ENCODE peak calls at places on chromosomes 13 and 19, in ten cellular contexts. One of them, this sample, is unnamed.

GRCh38 chr19:49109569-49110233 is 4.5 kb upstream of the LIN7B start:
- DNase-seq in aorta: no peak
- DNase-seq in cerebellum: no peak
- DNase-seq in skeletal muscle cell: no peak
- DNase-seq in COR-L47: no peak
- DNase-seq in activated T-helper 1 cell treated with anti-CD3 and anti-CD28 coated beads, Interleukin-2, amount 50 U/mL, for 16 hours: no peak
- DNase-seq in T-helper 1 cell: no peak
- DNase-seq in iPS-NIHi11: no peak
- DNase-seq in activated B cell treated with CpG ODN at 0.5 μM for 24 hours: no peak
- DNase-seq in activated T-cell treated with anti-CD3 and anti-CD28 coated beads, Interleukin-2, amount 50 U/mL, for 1 hour: no peak
- DNase-seq in this sample: no peak

GRCh38 chr19:19485161-19485997 is 30.0 kb downstream of the TSSK6 start:
- DNase-seq in aorta: no peak
- DNase-seq in cerebellum: no peak
- DNase-seq in skeletal muscle cell: peak
- DNase-seq in activated T-cell treated with anti-CD3 and anti-CD28 coated beads, Interleukin-2, amount 50 U/mL, for 1 hour: no peak
- DNase-seq in activated T-helper 1 cell treated with anti-CD3 and anti-CD28 coated beads, Interleukin-2, amount 50 U/mL, for 16 hours: no peak
- DNase-seq in T-helper 1 cell: no peak
- DNase-seq in iPS-NIHi11: no peak
- DNase-seq in activated B cell treated with CpG ODN at 0.5 μM for 24 hours: peak
- DNase-seq in COR-L47: no peak
- DNase-seq in this sample: no peak

GRCh38 chr19:13665125-13665903 is 99.0 kb upstream of the MRI1 start:
- DNase-seq in activated T-helper 1 cell treated with anti-CD3 and anti-CD28 coated beads, Interleukin-2, amount 50 U/mL, for 16 hours: no peak
- DNase-seq in iPS-NIHi11: no peak
- DNase-seq in T-helper 1 cell: no peak
- DNase-seq in aorta: no peak
- DNase-seq in cerebellum: no peak
- DNase-seq in skeletal muscle cell: no peak
- DNase-seq in COR-L47: no peak
- DNase-seq in activated B cell treated with CpG ODN at 0.5 μM for 24 hours: peak
- DNase-seq in activated T-cell treated with anti-CD3 and anti-CD28 coated beads, Interleukin-2, amount 50 U/mL, for 1 hour: no peak
- DNase-seq in this sample: no peak

GRCh38 chr13:111893071-111893606 is 173.8 kb upstream of the SOX1 start:
- DNase-seq in activated T-helper 1 cell treated with anti-CD3 and anti-CD28 coated beads, Interleukin-2, amount 50 U/mL, for 16 hours: no peak
- DNase-seq in activated T-cell treated with anti-CD3 and anti-CD28 coated beads, Interleukin-2, amount 50 U/mL, for 1 hour: no peak
- DNase-seq in COR-L47: no peak
- DNase-seq in cerebellum: no peak
- DNase-seq in skeletal muscle cell: no peak
- DNase-seq in iPS-NIHi11: peak
- DNase-seq in activated B cell treated with CpG ODN at 0.5 μM for 24 hours: no peak
- DNase-seq in aorta: peak
- DNase-seq in T-helper 1 cell: no peak
- DNase-seq in this sample: no peak

GRCh38 chr13:39321578-39321977 is 281.4 kb downstream of the LHFPL6 start:
- DNase-seq in skeletal muscle cell: peak
- DNase-seq in aorta: no peak
- DNase-seq in cerebellum: no peak
- DNase-seq in iPS-NIHi11: no peak
- DNase-seq in activated T-cell treated with anti-CD3 and anti-CD28 coated beads, Interleukin-2, amount 50 U/mL, for 1 hour: no peak
- DNase-seq in COR-L47: no peak
- DNase-seq in activated T-helper 1 cell treated with anti-CD3 and anti-CD28 coated beads, Interleukin-2, amount 50 U/mL, for 16 hours: no peak
- DNase-seq in activated B cell treated with CpG ODN at 0.5 μM for 24 hours: no peak
- DNase-seq in T-helper 1 cell: no peak
- DNase-seq in this sample: no peak

GRCh38 chr19:47704656-47705055 is 8.6 kb upstream of the EHD2 start:
- DNase-seq in cerebellum: no peak
- DNase-seq in activated T-cell treated with anti-CD3 and anti-CD28 coated beads, Interleukin-2, amount 50 U/mL, for 1 hour: no peak
- DNase-seq in aorta: no peak
- DNase-seq in skeletal muscle cell: no peak
- DNase-seq in COR-L47: no peak
- DNase-seq in iPS-NIHi11: no peak
- DNase-seq in activated B cell treated with CpG ODN at 0.5 μM for 24 hours: no peak
- DNase-seq in activated T-helper 1 cell treated with anti-CD3 and anti-CD28 coated beads, Interleukin-2, amount 50 U/mL, for 16 hours: no peak
- DNase-seq in T-helper 1 cell: no peak
- DNase-seq in this sample: no peak

GRCh38 chr19:13984875-13985741 is 21.0 kb downstream of the RFX1 start:
- DNase-seq in iPS-NIHi11: no peak
- DNase-seq in T-helper 1 cell: no peak
- DNase-seq in activated T-cell treated with anti-CD3 and anti-CD28 coated beads, Interleukin-2, amount 50 U/mL, for 1 hour: peak
- DNase-seq in cerebellum: no peak
- DNase-seq in COR-L47: no peak
- DNase-seq in activated B cell treated with CpG ODN at 0.5 μM for 24 hours: no peak
- DNase-seq in skeletal muscle cell: no peak
- DNase-seq in aorta: no peak
- DNase-seq in activated T-helper 1 cell treated with anti-CD3 and anti-CD28 coated beads, Interleukin-2, amount 50 U/mL, for 16 hours: no peak
- DNase-seq in this sample: no peak

GRCh38 chr19:41935781-41936415 is 7.6 kb upstream of the ERFL start:
- DNase-seq in iPS-NIHi11: no peak
- DNase-seq in aorta: no peak
- DNase-seq in COR-L47: no peak
- DNase-seq in cerebellum: no peak
- DNase-seq in skeletal muscle cell: no peak
- DNase-seq in activated B cell treated with CpG ODN at 0.5 μM for 24 hours: no peak
- DNase-seq in activated T-helper 1 cell treated with anti-CD3 and anti-CD28 coated beads, Interleukin-2, amount 50 U/mL, for 16 hours: no peak
- DNase-seq in T-helper 1 cell: no peak
- DNase-seq in activated T-cell treated with anti-CD3 and anti-CD28 coated beads, Interleukin-2, amount 50 U/mL, for 1 hour: peak
- DNase-seq in this sample: no peak

GRCh38 chr19:33394006-33394722 is 20.7 kb downstream of the CEBPG start:
- DNase-seq in skeletal muscle cell: peak
- DNase-seq in activated T-helper 1 cell treated with anti-CD3 and anti-CD28 coated beads, Interleukin-2, amount 50 U/mL, for 16 hours: no peak
- DNase-seq in activated T-cell treated with anti-CD3 and anti-CD28 coated beads, Interleukin-2, amount 50 U/mL, for 1 hour: no peak
- DNase-seq in COR-L47: no peak
- DNase-seq in aorta: peak
- DNase-seq in cerebellum: no peak
- DNase-seq in activated B cell treated with CpG ODN at 0.5 μM for 24 hours: no peak
- DNase-seq in iPS-NIHi11: no peak
- DNase-seq in T-helper 1 cell: no peak
- DNase-seq in this sample: no peak

GRCh38 chr19:31284621-31285020 is 64.6 kb downstream of the TSHZ3 start:
- DNase-seq in COR-L47: no peak
- DNase-seq in activated B cell treated with CpG ODN at 0.5 μM for 24 hours: no peak
- DNase-seq in iPS-NIHi11: no peak
- DNase-seq in skeletal muscle cell: no peak
- DNase-seq in T-helper 1 cell: no peak
- DNase-seq in cerebellum: no peak
- DNase-seq in activated T-helper 1 cell treated with anti-CD3 and anti-CD28 coated beads, Interleukin-2, amount 50 U/mL, for 16 hours: no peak
- DNase-seq in aorta: no peak
- DNase-seq in activated T-cell treated with anti-CD3 and anti-CD28 coated beads, Interleukin-2, amount 50 U/mL, for 1 hour: no peak
- DNase-seq in this sample: no peak

GRCh38 chr13:60696602-60697001 is 299.6 kb downstream of the TDRD3 start:
- DNase-seq in cerebellum: no peak
- DNase-seq in T-helper 1 cell: no peak
- DNase-seq in activated T-helper 1 cell treated with anti-CD3 and anti-CD28 coated beads, Interleukin-2, amount 50 U/mL, for 16 hours: no peak
- DNase-seq in skeletal muscle cell: no peak
- DNase-seq in activated B cell treated with CpG ODN at 0.5 μM for 24 hours: no peak
- DNase-seq in activated T-cell treated with anti-CD3 and anti-CD28 coated beads, Interleukin-2, amount 50 U/mL, for 1 hour: no peak
- DNase-seq in aorta: no peak
- DNase-seq in iPS-NIHi11: no peak
- DNase-seq in COR-L47: no peak
- DNase-seq in this sample: no peak

GRCh38 chr13:85266771-85267170 is 532.4 kb downstream of the SLITRK6 start:
- DNase-seq in iPS-NIHi11: no peak
- DNase-seq in cerebellum: no peak
- DNase-seq in activated B cell treated with CpG ODN at 0.5 μM for 24 hours: no peak
- DNase-seq in skeletal muscle cell: no peak
- DNase-seq in T-helper 1 cell: no peak
- DNase-seq in activated T-helper 1 cell treated with anti-CD3 and anti-CD28 coated beads, Interleukin-2, amount 50 U/mL, for 16 hours: no peak
- DNase-seq in aorta: no peak
- DNase-seq in activated T-cell treated with anti-CD3 and anti-CD28 coated beads, Interleukin-2, amount 50 U/mL, for 1 hour: no peak
- DNase-seq in COR-L47: peak
- DNase-seq in this sample: no peak

GRCh38 chr13:41458939-41459753 is 1.8 kb downstream of the RGCC start:
- DNase-seq in activated T-helper 1 cell treated with anti-CD3 and anti-CD28 coated beads, Interleukin-2, amount 50 U/mL, for 16 hours: peak
- DNase-seq in activated B cell treated with CpG ODN at 0.5 μM for 24 hours: no peak
- DNase-seq in T-helper 1 cell: peak
- DNase-seq in activated T-cell treated with anti-CD3 and anti-CD28 coated beads, Interleukin-2, amount 50 U/mL, for 1 hour: peak
- DNase-seq in COR-L47: no peak
- DNase-seq in iPS-NIHi11: peak
- DNase-seq in aorta: no peak
- DNase-seq in cerebellum: no peak
- DNase-seq in skeletal muscle cell: no peak
- DNase-seq in this sample: peak

GRCh38 chr13:113183450-113184129 is 24.9 kb downstream of the PCID2 start:
- DNase-seq in skeletal muscle cell: no peak
- DNase-seq in T-helper 1 cell: no peak
- DNase-seq in activated T-helper 1 cell treated with anti-CD3 and anti-CD28 coated beads, Interleukin-2, amount 50 U/mL, for 16 hours: no peak
- DNase-seq in cerebellum: no peak
- DNase-seq in activated T-cell treated with anti-CD3 and anti-CD28 coated beads, Interleukin-2, amount 50 U/mL, for 1 hour: no peak
- DNase-seq in aorta: no peak
- DNase-seq in COR-L47: no peak
- DNase-seq in activated B cell treated with CpG ODN at 0.5 μM for 24 hours: no peak
- DNase-seq in iPS-NIHi11: no peak
- DNase-seq in this sample: no peak

GRCh38 chr13:52070929-52071523 is 46.5 kb downstream of the UTP14C start:
- DNase-seq in activated B cell treated with CpG ODN at 0.5 μM for 24 hours: no peak
- DNase-seq in activated T-cell treated with anti-CD3 and anti-CD28 coated beads, Interleukin-2, amount 50 U/mL, for 1 hour: no peak
- DNase-seq in COR-L47: no peak
- DNase-seq in iPS-NIHi11: no peak
- DNase-seq in aorta: no peak
- DNase-seq in skeletal muscle cell: no peak
- DNase-seq in T-helper 1 cell: peak
- DNase-seq in activated T-helper 1 cell treated with anti-CD3 and anti-CD28 coated beads, Interleukin-2, amount 50 U/mL, for 16 hours: no peak
- DNase-seq in cerebellum: no peak
- DNase-seq in this sample: no peak

GRCh38 chr13:98930014-98930625 is 47.7 kb downstream of the DOCK9 start:
- DNase-seq in aorta: no peak
- DNase-seq in COR-L47: no peak
- DNase-seq in iPS-NIHi11: no peak
- DNase-seq in cerebellum: no peak
- DNase-seq in activated T-cell treated with anti-CD3 and anti-CD28 coated beads, Interleukin-2, amount 50 U/mL, for 1 hour: no peak
- DNase-seq in activated T-helper 1 cell treated with anti-CD3 and anti-CD28 coated beads, Interleukin-2, amount 50 U/mL, for 16 hours: no peak
- DNase-seq in activated B cell treated with CpG ODN at 0.5 μM for 24 hours: no peak
- DNase-seq in T-helper 1 cell: no peak
- DNase-seq in skeletal muscle cell: peak
- DNase-seq in this sample: no peak

GRCh38 chr13:107210216-107211010 is 642.5 kb upstream of the ARGLU1 start:
- DNase-seq in activated B cell treated with CpG ODN at 0.5 μM for 24 hours: no peak
- DNase-seq in skeletal muscle cell: no peak
- DNase-seq in COR-L47: peak
- DNase-seq in aorta: no peak
- DNase-seq in T-helper 1 cell: no peak
- DNase-seq in activated T-cell treated with anti-CD3 and anti-CD28 coated beads, Interleukin-2, amount 50 U/mL, for 1 hour: no peak
- DNase-seq in activated T-helper 1 cell treated with anti-CD3 and anti-CD28 coated beads, Interleukin-2, amount 50 U/mL, for 16 hours: no peak
- DNase-seq in cerebellum: no peak
- DNase-seq in iPS-NIHi11: no peak
- DNase-seq in this sample: no peak

GRCh38 chr13:51623473-51623872 is 39.2 kb downstream of the WDFY2 start:
- DNase-seq in aorta: no peak
- DNase-seq in activated T-cell treated with anti-CD3 and anti-CD28 coated beads, Interleukin-2, amount 50 U/mL, for 1 hour: no peak
- DNase-seq in T-helper 1 cell: no peak
- DNase-seq in activated T-helper 1 cell treated with anti-CD3 and anti-CD28 coated beads, Interleukin-2, amount 50 U/mL, for 16 hours: no peak
- DNase-seq in cerebellum: no peak
- DNase-seq in COR-L47: no peak
- DNase-seq in iPS-NIHi11: no peak
- DNase-seq in skeletal muscle cell: no peak
- DNase-seq in activated B cell treated with CpG ODN at 0.5 μM for 24 hours: no peak
- DNase-seq in this sample: no peak

GRCh38 chr19:51294977-51295375 is 16.5 kb upstream of the IGLON5 start:
- DNase-seq in COR-L47: no peak
- DNase-seq in T-helper 1 cell: no peak
- DNase-seq in iPS-NIHi11: no peak
- DNase-seq in activated T-helper 1 cell treated with anti-CD3 and anti-CD28 coated beads, Interleukin-2, amount 50 U/mL, for 16 hours: no peak
- DNase-seq in skeletal muscle cell: no peak
- DNase-seq in activated T-cell treated with anti-CD3 and anti-CD28 coated beads, Interleukin-2, amount 50 U/mL, for 1 hour: no peak
- DNase-seq in cerebellum: no peak
- DNase-seq in activated B cell treated with CpG ODN at 0.5 μM for 24 hours: no peak
- DNase-seq in aorta: no peak
- DNase-seq in this sample: no peak

GRCh38 chr19:45901432-45901903 is 945 bp downstream of the MYPOP start:
- DNase-seq in COR-L47: peak
- DNase-seq in skeletal muscle cell: no peak
- DNase-seq in aorta: peak
- DNase-seq in activated T-cell treated with anti-CD3 and anti-CD28 coated beads, Interleukin-2, amount 50 U/mL, for 1 hour: peak
- DNase-seq in activated T-helper 1 cell treated with anti-CD3 and anti-CD28 coated beads, Interleukin-2, amount 50 U/mL, for 16 hours: no peak
- DNase-seq in iPS-NIHi11: peak
- DNase-seq in T-helper 1 cell: peak
- DNase-seq in activated B cell treated with CpG ODN at 0.5 μM for 24 hours: peak
- DNase-seq in cerebellum: no peak
- DNase-seq in this sample: peak

GRCh38 chr13:39417643-39418042 is 185.3 kb downstream of the LHFPL6 start:
- DNase-seq in COR-L47: no peak
- DNase-seq in activated B cell treated with CpG ODN at 0.5 μM for 24 hours: no peak
- DNase-seq in activated T-helper 1 cell treated with anti-CD3 and anti-CD28 coated beads, Interleukin-2, amount 50 U/mL, for 16 hours: no peak
- DNase-seq in activated T-cell treated with anti-CD3 and anti-CD28 coated beads, Interleukin-2, amount 50 U/mL, for 1 hour: no peak
- DNase-seq in skeletal muscle cell: peak
- DNase-seq in T-helper 1 cell: no peak
- DNase-seq in cerebellum: no peak
- DNase-seq in iPS-NIHi11: no peak
- DNase-seq in aorta: no peak
- DNase-seq in this sample: no peak

GRCh38 chr19:1840541-1841115 is 7.7 kb downstream of the REXO1 start:
- DNase-seq in cerebellum: no peak
- DNase-seq in activated B cell treated with CpG ODN at 0.5 μM for 24 hours: no peak
- DNase-seq in COR-L47: no peak
- DNase-seq in T-helper 1 cell: no peak
- DNase-seq in activated T-helper 1 cell treated with anti-CD3 and anti-CD28 coated beads, Interleukin-2, amount 50 U/mL, for 16 hours: no peak
- DNase-seq in aorta: no peak
- DNase-seq in iPS-NIHi11: no peak
- DNase-seq in activated T-cell treated with anti-CD3 and anti-CD28 coated beads, Interleukin-2, amount 50 U/mL, for 1 hour: no peak
- DNase-seq in skeletal muscle cell: no peak
- DNase-seq in this sample: no peak

GRCh38 chr13:33015791-33016323 is 366 bp upstream of the KL start:
- DNase-seq in aorta: peak
- DNase-seq in activated B cell treated with CpG ODN at 0.5 μM for 24 hours: no peak
- DNase-seq in activated T-helper 1 cell treated with anti-CD3 and anti-CD28 coated beads, Interleukin-2, amount 50 U/mL, for 16 hours: no peak
- DNase-seq in COR-L47: peak
- DNase-seq in skeletal muscle cell: no peak
- DNase-seq in activated T-cell treated with anti-CD3 and anti-CD28 coated beads, Interleukin-2, amount 50 U/mL, for 1 hour: no peak
- DNase-seq in cerebellum: no peak
- DNase-seq in iPS-NIHi11: peak
- DNase-seq in T-helper 1 cell: peak
- DNase-seq in this sample: peak

GRCh38 chr13:109743706-109744453 is 42.5 kb downstream of the IRS2 start:
- DNase-seq in activated T-cell treated with anti-CD3 and anti-CD28 coated beads, Interleukin-2, amount 50 U/mL, for 1 hour: no peak
- DNase-seq in iPS-NIHi11: peak
- DNase-seq in cerebellum: peak
- DNase-seq in skeletal muscle cell: peak
- DNase-seq in aorta: no peak
- DNase-seq in activated B cell treated with CpG ODN at 0.5 μM for 24 hours: no peak
- DNase-seq in activated T-helper 1 cell treated with anti-CD3 and anti-CD28 coated beads, Interleukin-2, amount 50 U/mL, for 16 hours: no peak
- DNase-seq in COR-L47: peak
- DNase-seq in T-helper 1 cell: peak
- DNase-seq in this sample: no peak

GRCh38 chr19:18429717-18430416 is 8.1 kb downstream of the ISYNA1 start:
- DNase-seq in COR-L47: no peak
- DNase-seq in T-helper 1 cell: no peak
- DNase-seq in skeletal muscle cell: no peak
- DNase-seq in iPS-NIHi11: no peak
- DNase-seq in aorta: no peak
- DNase-seq in activated B cell treated with CpG ODN at 0.5 μM for 24 hours: no peak
- DNase-seq in activated T-helper 1 cell treated with anti-CD3 and anti-CD28 coated beads, Interleukin-2, amount 50 U/mL, for 16 hours: no peak
- DNase-seq in cerebellum: no peak
- DNase-seq in activated T-cell treated with anti-CD3 and anti-CD28 coated beads, Interleukin-2, amount 50 U/mL, for 1 hour: no peak
- DNase-seq in this sample: no peak

GRCh38 chr13:84118845-84119409 is 236.7 kb upstream of the SLITRK1 start:
- DNase-seq in cerebellum: no peak
- DNase-seq in activated T-cell treated with anti-CD3 and anti-CD28 coated beads, Interleukin-2, amount 50 U/mL, for 1 hour: no peak
- DNase-seq in COR-L47: no peak
- DNase-seq in activated T-helper 1 cell treated with anti-CD3 and anti-CD28 coated beads, Interleukin-2, amount 50 U/mL, for 16 hours: no peak
- DNase-seq in aorta: no peak
- DNase-seq in skeletal muscle cell: peak
- DNase-seq in T-helper 1 cell: no peak
- DNase-seq in iPS-NIHi11: no peak
- DNase-seq in activated B cell treated with CpG ODN at 0.5 μM for 24 hours: no peak
- DNase-seq in this sample: no peak

GRCh38 chr13:52405369-52405766 is 604 bp downstream of the THSD1 start:
- DNase-seq in cerebellum: no peak
- DNase-seq in skeletal muscle cell: no peak
- DNase-seq in aorta: no peak
- DNase-seq in COR-L47: no peak
- DNase-seq in activated T-helper 1 cell treated with anti-CD3 and anti-CD28 coated beads, Interleukin-2, amount 50 U/mL, for 16 hours: no peak
- DNase-seq in T-helper 1 cell: no peak
- DNase-seq in activated T-cell treated with anti-CD3 and anti-CD28 coated beads, Interleukin-2, amount 50 U/mL, for 1 hour: no peak
- DNase-seq in iPS-NIHi11: peak
- DNase-seq in activated B cell treated with CpG ODN at 0.5 μM for 24 hours: no peak
- DNase-seq in this sample: no peak

GRCh38 chr19:29211562-29212416 is 1.2 kb downstream of the UQCRFS1 start:
- DNase-seq in COR-L47: no peak
- DNase-seq in aorta: no peak
- DNase-seq in skeletal muscle cell: no peak
- DNase-seq in iPS-NIHi11: no peak
- DNase-seq in activated T-cell treated with anti-CD3 and anti-CD28 coated beads, Interleukin-2, amount 50 U/mL, for 1 hour: no peak
- DNase-seq in activated B cell treated with CpG ODN at 0.5 μM for 24 hours: no peak
- DNase-seq in T-helper 1 cell: no peak
- DNase-seq in cerebellum: no peak
- DNase-seq in activated T-helper 1 cell treated with anti-CD3 and anti-CD28 coated beads, Interleukin-2, amount 50 U/mL, for 16 hours: no peak
- DNase-seq in this sample: no peak

This sample was measured in stomach.